ENCODE peak calls at places on chromosomes 4 and X, in five cellular contexts. One of them, this sample, is unnamed.

GRCh38 chr4:27921236-27921635 is 1060.6 kb downstream of the STIM2 start:
- DNase-seq in IMR-90: peak
- DNase-seq in foreskin fibroblast: peak
- DNase-seq in non-pigmented ciliary epithelial cell: peak
- DNase-seq in left colon: no peak
- DNase-seq in this sample: no peak

GRCh38 chr4:122152699-122153328 is 683 bp downstream of the BLTP1 start:
- DNase-seq in IMR-90: peak
- DNase-seq in foreskin fibroblast: peak
- DNase-seq in non-pigmented ciliary epithelial cell: peak
- DNase-seq in left colon: peak
- DNase-seq in this sample: no peak

GRCh38 chrX:110242371-110242770 is 75.5 kb downstream of the AMMECR1 start:
- DNase-seq in IMR-90: no peak
- DNase-seq in foreskin fibroblast: no peak
- DNase-seq in non-pigmented ciliary epithelial cell: no peak
- DNase-seq in left colon: no peak
- DNase-seq in this sample: no peak

GRCh38 chrX:39174761-39175417 is 373.6 kb downstream of the MID1IP1 start:
- DNase-seq in IMR-90: no peak
- DNase-seq in foreskin fibroblast: peak
- DNase-seq in non-pigmented ciliary epithelial cell: no peak
- DNase-seq in left colon: peak
- DNase-seq in this sample: no peak

GRCh38 chr4:187393546-187394344 is 601.8 kb upstream of the ZFP42 start:
- DNase-seq in IMR-90: peak
- DNase-seq in foreskin fibroblast: peak
- DNase-seq in non-pigmented ciliary epithelial cell: no peak
- DNase-seq in left colon: no peak
- DNase-seq in this sample: peak

GRCh38 chr4:132642196-132642817 is 506.8 kb upstream of the PCDH10 start:
- DNase-seq in IMR-90: peak
- DNase-seq in foreskin fibroblast: peak
- DNase-seq in non-pigmented ciliary epithelial cell: peak
- DNase-seq in left colon: no peak
- DNase-seq in this sample: no peak

GRCh38 chr4:83546796-83547195 is 10.9 kb downstream of the GPAT3 start:
- DNase-seq in IMR-90: no peak
- DNase-seq in foreskin fibroblast: peak
- DNase-seq in non-pigmented ciliary epithelial cell: no peak
- DNase-seq in left colon: no peak
- DNase-seq in this sample: no peak

GRCh38 chr4:53672873-53673272 is 81.6 kb upstream of the LNX1 start:
- DNase-seq in IMR-90: no peak
- DNase-seq in foreskin fibroblast: no peak
- DNase-seq in non-pigmented ciliary epithelial cell: no peak
- DNase-seq in left colon: no peak
- DNase-seq in this sample: no peak

GRCh38 chrX:47562615-47563243 is 1.7 kb downstream of the ARAF start:
- DNase-seq in IMR-90: no peak
- DNase-seq in foreskin fibroblast: peak
- DNase-seq in non-pigmented ciliary epithelial cell: no peak
- DNase-seq in left colon: no peak
- DNase-seq in this sample: no peak

GRCh38 chrX:103774070-103774642 is 2.5 kb upstream of the PLP1 start:
- DNase-seq in IMR-90: peak
- DNase-seq in foreskin fibroblast: peak
- DNase-seq in non-pigmented ciliary epithelial cell: no peak
- DNase-seq in left colon: no peak
- DNase-seq in this sample: no peak

GRCh38 chr4:3071811-3072210 is 2.5 kb downstream of the HTT-AS start:
- DNase-seq in IMR-90: peak
- DNase-seq in foreskin fibroblast: peak
- DNase-seq in non-pigmented ciliary epithelial cell: no peak
- DNase-seq in left colon: no peak
- DNase-seq in this sample: no peak

GRCh38 chr4:73705056-73705432 is 35.3 kb upstream of the CXCL8 start:
- DNase-seq in IMR-90: peak
- DNase-seq in foreskin fibroblast: peak
- DNase-seq in non-pigmented ciliary epithelial cell: no peak
- DNase-seq in left colon: no peak
- DNase-seq in this sample: no peak

GRCh38 chrX:83759872-83760271 is 101.1 kb upstream of the CYLC1 start:
- DNase-seq in IMR-90: peak
- DNase-seq in foreskin fibroblast: no peak
- DNase-seq in non-pigmented ciliary epithelial cell: no peak
- DNase-seq in left colon: no peak
- DNase-seq in this sample: no peak

GRCh38 chrX:17174671-17175070 is 200.3 kb upstream of the NHS start:
- DNase-seq in IMR-90: no peak
- DNase-seq in foreskin fibroblast: peak
- DNase-seq in non-pigmented ciliary epithelial cell: no peak
- DNase-seq in left colon: no peak
- DNase-seq in this sample: no peak

This sample was measured in AG04449.